ENCODE peak calls at places on chromosomes 13 and 19, in six cellular contexts. S is naive thymus-derived CD8-positive, alpha-beta T cell; D is stimulated activated CD4-positive, alpha-beta T cell treated with anti-CD3 and anti-CD28 coated beads, TNF-alpha, amount 100 ng/mL, for 4 hours; M is amygdala; X is NCI-H1105; K is fibroblast of mammary gland. T is an unnamed sample.

GRCh38 chr13:30615851-30616311 is 1.8 kb upstream of the USPL1 start:
- DNase-seq in S (no peak), K (peak; percentile 65), X (no peak), M (no peak), D (no peak), T (peak; percentile 37)

GRCh38 chr13:43270043-43270830 is 246.9 kb downstream of the DNAJC15 start:
- DNase-seq in X (no peak), K (no peak), M (no peak), S (no peak), D (no peak), T (no peak)

GRCh38 chr13:85798999-85799646 is at the start of gene SLITRK6:
- DNase-seq in D (no peak), K (peak; percentile 48), X (peak; percentile 35), S (no peak), M (no peak), T (no peak)

GRCh38 chr13:34162545-34162936 is 344.6 kb downstream of the RFC3 start:
- DNase-seq in M (no peak), S (no peak), K (no peak), X (no peak), D (no peak), T (no peak)

GRCh38 chr19:48685583-48685982 is 10.2 kb upstream of the FUT2 start:
- DNase-seq in M (no peak), K (no peak), S (no peak), X (no peak), D (no peak), T (no peak)

GRCh38 chr13:91135376-91135775 is 212.1 kb upstream of the MIR17HG start:
- DNase-seq in X (no peak), K (no peak), M (no peak), S (no peak), D (no peak), T (no peak)

GRCh38 chr19:31015778-31016177 is 333.5 kb downstream of the TSHZ3 start:
- DNase-seq in D (no peak), M (no peak), K (no peak), S (no peak), X (no peak), T (no peak)

GRCh38 chr13:33953203-33953602 is 135.3 kb downstream of the RFC3 start:
- DNase-seq in X (no peak), D (no peak), S (no peak), K (peak; percentile 79), M (no peak), T (no peak)

GRCh38 chr19:11168568-11168967 is 13.0 kb upstream of the SPC24 start:
- DNase-seq in D (no peak), S (no peak), X (no peak), M (no peak), K (peak; percentile 99), T (no peak)

GRCh38 chr13:73751290-73751689 is 382.9 kb downstream of the KLF12 start:
- DNase-seq in M (no peak), D (no peak), S (no peak), K (no peak), X (no peak), T (no peak)

GRCh38 chr13:97030705-97031452 is 36.6 kb upstream of the OXGR1 start:
- DNase-seq in D (no peak), K (peak; percentile 77), M (no peak), S (no peak), X (no peak), T (no peak)

GRCh38 chr13:46654956-46655726 is 102.2 kb downstream of the LRCH1 start:
- DNase-seq in D (no peak), X (no peak), M (no peak), K (peak; percentile 46), S (no peak), T (no peak)

GRCh38 chr19:15915109-15915508 is 17.2 kb upstream of the CYP4F2 start:
- DNase-seq in D (no peak), X (no peak), K (no peak), S (no peak), M (no peak), T (no peak)

GRCh38 chr19:39070888-39071287 is 13.3 kb upstream of the ACP7 start:
- DNase-seq in S (no peak), K (peak; percentile 25), D (no peak), M (no peak), X (no peak), T (no peak)

GRCh38 chr13:114012141-114012540 is 38.3 kb upstream of the C13orf46 start:
- DNase-seq in M (no peak), D (no peak), X (no peak), K (no peak), S (no peak), T (no peak)

GRCh38 chr13:49810825-49811526 is 18.5 kb upstream of the KPNA3 start:
- DNase-seq in X (no peak), K (peak; percentile 81), S (no peak), D (no peak), M (no peak), T (no peak)

GRCh38 chr13:108508263-108508662 is 121.1 kb upstream of the MYO16 start:
- DNase-seq in D (no peak), M (no peak), X (no peak), S (no peak), K (peak; percentile 30), T (peak; percentile 31)

GRCh38 chr13:35990196-35990595 is 141.0 kb downstream of the DCLK1 start:
- DNase-seq in S (no peak), K (no peak), X (no peak), M (no peak), D (no peak), T (no peak)

GRCh38 chr19:10407102-10407501 is 3.8 kb upstream of the CDC37 start:
- DNase-seq in K (no peak), X (no peak), D (no peak), S (no peak), M (no peak), T (no peak)

GRCh38 chr13:79404985-79405384 is 1.1 kb downstream of the RBM26 start:
- DNase-seq in M (no peak), D (no peak), K (peak; percentile 16), X (no peak), S (no peak), T (no peak)

GRCh38 chr19:28472843-28473242 is 740.1 kb downstream of the UQCRFS1 start:
- DNase-seq in M (no peak), D (no peak), K (no peak), X (no peak), S (no peak), T (no peak)

GRCh38 chr13:32010137-32010536 is 21.4 kb upstream of the FRY start:
- DNase-seq in S (no peak), X (no peak), K (peak; percentile 15), D (no peak), M (no peak), T (no peak)

GRCh38 chr19:14061751-14062557 is at the start of gene PALM3:
- DNase-seq in K (no peak), S (no peak), M (no peak), D (no peak), X (no peak), T (no peak)

T was measured in central memory CD4-positive, alpha-beta T cell.